ENCODE peak calls at places on chromosomes 13 and 19, in six cellular contexts. U, V, Z, F, C and B are unnamed samples.

GRCh38 chr19:58513213-58513693 is 1.5 kb upstream of the SLC27A5 start:
- DNase-seq in U (no peak), C (no peak), V (no peak), Z (no peak), F (no peak), B (no peak)

GRCh38 chr19:6663236-6664187 is 6.4 kb downstream of the TNFSF14 start:
- DNase-seq in C (no peak), Z (no peak), V (peak), U (no peak), F (no peak), B (no peak)

GRCh38 chr19:42290523-42291436 is 11.2 kb upstream of the PRR19 start:
- DNase-seq in C (no peak), V (peak), U (no peak), Z (no peak), F (peak), B (no peak)

GRCh38 chr13:60369242-60369641 is 27.8 kb upstream of the TDRD3 start:
- DNase-seq in V (peak), U (no peak), C (no peak), F (no peak), Z (no peak), B (no peak)

GRCh38 chr13:59318320-59318930 is 845.3 kb downstream of the DIAPH3 start:
- DNase-seq in U (peak), C (peak), Z (peak), V (peak), F (peak), B (no peak)

GRCh38 chr19:9295411-9295849 is 14.2 kb downstream of the ZNF699 start:
- DNase-seq in V (no peak), F (no peak), U (no peak), Z (no peak), C (no peak), B (no peak)

GRCh38 chr13:20359335-20359734 is 127.2 kb upstream of the GJB6 start:
- DNase-seq in U (no peak), C (peak), V (peak), Z (no peak), F (no peak), B (no peak)

GRCh38 chr13:98910501-98910951 is 67.3 kb downstream of the DOCK9 start:
- DNase-seq in V (peak), C (peak), Z (no peak), U (no peak), F (no peak), B (no peak)

GRCh38 chr13:41917641-41918040 is 43.3 kb downstream of the VWA8 start:
- DNase-seq in Z (no peak), V (peak), U (no peak), C (peak), F (no peak), B (no peak)

GRCh38 chr19:9011875-9012274 is 1.7 kb upstream of the MUC16 start:
- DNase-seq in Z (no peak), C (no peak), V (no peak), U (no peak), F (no peak), B (no peak)

GRCh38 chr13:94384217-94384905 is 95.1 kb downstream of the DCT start:
- DNase-seq in U (no peak), C (no peak), V (no peak), F (no peak), Z (no peak), B (no peak)

GRCh38 chr13:66492479-66492878 is 737.7 kb downstream of the PCDH9 start:
- DNase-seq in V (no peak), U (no peak), C (no peak), Z (no peak), F (no peak), B (no peak)

GRCh38 chr19:43639507-43640423 is at the start of gene CADM4:
- DNase-seq in Z (no peak), U (no peak), F (no peak), C (no peak), V (peak), B (no peak)

GRCh38 chr19:2095338-2095938 is 688 bp downstream of the MOB3A start:
- DNase-seq in F (no peak), Z (no peak), V (peak), U (no peak), C (no peak), B (no peak)

GRCh38 chr13:74200081-74200480 is 65.9 kb upstream of the KLF12 start:
- DNase-seq in Z (no peak), C (no peak), U (no peak), F (no peak), V (peak), B (no peak)

GRCh38 chr19:46720516-46721239 is 3.8 kb upstream of the PRKD2 start:
- DNase-seq in F (no peak), V (no peak), Z (no peak), C (no peak), U (no peak), B (no peak)

GRCh38 chr19:16851031-16851712 is 22.0 kb downstream of the SIN3B start:
- DNase-seq in Z (no peak), V (peak), F (no peak), C (no peak), U (no peak), B (no peak)

GRCh38 chr13:28575200-28575599 is 80.3 kb upstream of the FLT1 start:
- DNase-seq in V (no peak), F (no peak), U (no peak), C (no peak), Z (no peak), B (no peak)

GRCh38 chr19:43594710-43595604 is 977 bp downstream of the IRGQ start:
- DNase-seq in U (peak), C (no peak), Z (no peak), V (peak), F (peak), B (peak)

GRCh38 chr19:50794074-50794777 is 4.0 kb downstream of the ACP4 start:
- DNase-seq in U (no peak), C (no peak), Z (no peak), V (peak), F (no peak), B (no peak)

GRCh38 chr13:22789027-22789593 is 391.7 kb upstream of the SGCG start:
- DNase-seq in U (no peak), C (no peak), F (no peak), V (no peak), Z (no peak), B (no peak)

GRCh38 chr19:14476663-14477401 is 1.7 kb upstream of the PTGER1 start:
- DNase-seq in C (peak), F (no peak), Z (peak), U (no peak), V (peak), B (no peak)

GRCh38 chr13:37914781-37915391 is 45.3 kb upstream of the TRPC4 start:
- DNase-seq in U (no peak), C (no peak), Z (no peak), F (no peak), V (peak), B (no peak)

GRCh38 chr19:29260477-29261317 is 47.7 kb upstream of the UQCRFS1 start:
- DNase-seq in F (peak), Z (no peak), V (peak), C (no peak), U (peak), B (no peak)

GRCh38 chr13:100443278-100443997 is 145.2 kb downstream of the GGACT start:
- DNase-seq in V (no peak), C (no peak), F (no peak), U (no peak), Z (no peak), B (no peak)

GRCh38 chr19:18049390-18049789 is 37.3 kb downstream of the IL12RB1 start:
- DNase-seq in C (no peak), Z (peak), V (peak), F (no peak), U (peak), B (no peak)

GRCh38 chr13:50592412-50593145 is 250.9 kb downstream of the DLEU7 start:
- DNase-seq in V (peak), U (no peak), C (peak), Z (no peak), F (no peak), B (no peak)